ENCODE peak calls at places on chromosomes 7 and 10, in six cellular contexts. Q, K, T, H, M and N are unnamed samples. For H3K4me1, the result is how much of the 10 kb centered on the place peaks cover.

GRCh38 chr10:519055-519715 is 170.3 kb downstream of the DIP2C start:
- DNase-seq in Q (no peak), K (peak), T (no peak), H (no peak), M (no peak), N (no peak)

GRCh38 chr7:17900464-17900863 is 39.8 kb downstream of the SNX13 start:
- DNase-seq in Q (no peak), K (no peak), T (no peak), H (no peak), M (no peak), N (no peak)

GRCh38 chr7:6385110-6385792 is 62.5 kb downstream of the DAGLB start:
- DNase-seq in Q (no peak), K (no peak), T (no peak), H (no peak), M (peak), N (no peak)

GRCh38 chr7:74443591-74444365 is 9.9 kb upstream of the GTF2IRD1 start:
- DNase-seq in Q (no peak), K (no peak), T (no peak), H (no peak), M (no peak), N (no peak)

GRCh38 chr7:22920664-22921063 is 93.3 kb downstream of the HYCC1 start:
- DNase-seq in Q (no peak), K (no peak), T (no peak), H (no peak), M (peak), N (no peak)

GRCh38 chr10:19918800-19919199 is 102.6 kb downstream of the PLXDC2 start:
- DNase-seq in Q (no peak), K (no peak), T (no peak), H (no peak), M (no peak), N (no peak)

GRCh38 chr7:24980695-24981543 is 941 bp upstream of the OSBPL3 start:
- DNase-seq in Q (peak), K (peak), T (peak), H (peak), M (peak), N (no peak)

GRCh38 chr10:35340975-35341374 is 4.7 kb downstream of the CCNY start:
- DNase-seq in Q (no peak), K (no peak), T (no peak), H (no peak), M (no peak), N (no peak)

GRCh38 chr10:7258948-7259523 is 151.8 kb downstream of the SFMBT2 start:
- DNase-seq in Q (no peak), K (no peak), T (peak), H (no peak), M (no peak), N (no peak)

GRCh38 chr7:10181996-10182395 is 791.7 kb upstream of the PHF14 start:
- DNase-seq in Q (no peak), K (no peak), T (no peak), H (no peak), M (no peak), N (no peak)

GRCh38 chr10:12984165-12984747 is 17.3 kb downstream of the CCDC3 start:
- DNase-seq in Q (no peak), K (no peak), T (no peak), H (no peak), M (no peak), N (no peak)

GRCh38 chr10:122487231-122487765 is 25.9 kb downstream of the HTRA1 start:
- DNase-seq in Q (no peak), K (no peak), T (peak), H (no peak), M (no peak), N (no peak)

GRCh38 chr10:17787087-17787942 is 21.8 kb upstream of the MRC1 start:
- DNase-seq in Q (no peak), K (no peak), T (no peak), H (no peak), M (peak), N (no peak)

GRCh38 chr10:15211464-15211979 is 43.0 kb upstream of the NMT2 start:
- DNase-seq in Q (no peak), K (no peak), T (no peak), H (no peak), M (no peak), N (no peak)

GRCh38 chr7:15439853-15440252 is 122.0 kb downstream of the AGMO start:
- DNase-seq in Q (no peak), K (no peak), T (no peak), H (no peak), M (no peak), N (no peak)

GRCh38 chr7:142626420-142627035 is 122.7 kb upstream of the PRSS1 start:
- DNase-seq in Q (peak), K (no peak), T (peak), H (peak), M (peak), N (peak)

GRCh38 chr7:110987130-110987693 is 103.7 kb upstream of the LRRN3 start:
- DNase-seq in Q (no peak), K (no peak), T (no peak), H (no peak), M (no peak), N (no peak)

GRCh38 chr10:72808001-72808400 is 85.5 kb upstream of the OIT3 start:
- DNase-seq in Q (no peak), K (no peak), T (no peak), H (no peak), M (no peak), N (no peak)

GRCh38 chr10:18527692-18528091 is 123.7 kb downstream of the NSUN6 start:
- DNase-seq in Q (no peak), K (no peak), T (no peak), H (no peak), M (no peak), N (no peak)

DNA sequence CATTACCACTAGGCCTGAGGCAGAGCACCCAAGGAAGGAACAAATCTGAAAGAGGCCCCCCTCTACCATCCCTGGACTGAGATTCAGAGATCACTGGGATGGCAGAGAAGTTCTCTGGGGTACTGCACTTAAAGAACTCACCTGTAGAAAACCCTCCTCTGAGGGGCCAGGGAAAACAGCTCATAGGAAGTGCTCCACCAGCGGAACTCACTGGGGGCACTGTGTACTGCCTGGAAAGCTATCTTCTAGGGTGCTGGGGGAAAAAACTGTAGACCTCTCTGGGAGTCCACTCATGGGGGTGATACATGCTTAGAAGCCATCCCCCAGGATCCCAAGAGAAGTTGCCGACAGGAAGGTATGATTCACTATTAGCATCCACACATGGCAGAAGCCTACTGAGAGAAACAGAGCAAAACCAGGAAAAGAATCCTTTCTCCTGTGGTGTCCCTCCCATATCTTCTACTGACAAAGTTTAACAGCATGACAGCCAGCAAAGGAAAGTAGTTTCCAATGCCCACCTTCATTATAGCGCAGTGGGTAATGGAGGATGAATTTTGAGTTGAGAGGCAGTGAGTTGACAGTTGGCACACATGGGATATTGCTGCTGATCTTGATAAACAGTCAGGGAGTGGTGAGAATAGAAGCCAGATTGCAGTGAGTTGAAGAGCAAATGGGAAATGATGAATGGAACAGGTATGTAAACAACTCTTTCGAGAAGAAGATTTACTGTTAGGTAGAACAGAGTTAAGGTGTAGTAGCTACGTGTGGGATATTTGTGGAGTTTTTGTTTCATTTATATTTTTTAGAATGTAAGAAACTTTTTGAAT is 20.9 kb downstream of the ANKIB1 start:
- DNase-seq in Q (no peak), K (no peak), T (no peak), H (no peak), M (no peak), N (no peak)
- TF ChIP-seq POLR2A in Q (no peak), K (no peak), T (no peak), H (no peak), M (no peak), N (no peak)

DNA sequence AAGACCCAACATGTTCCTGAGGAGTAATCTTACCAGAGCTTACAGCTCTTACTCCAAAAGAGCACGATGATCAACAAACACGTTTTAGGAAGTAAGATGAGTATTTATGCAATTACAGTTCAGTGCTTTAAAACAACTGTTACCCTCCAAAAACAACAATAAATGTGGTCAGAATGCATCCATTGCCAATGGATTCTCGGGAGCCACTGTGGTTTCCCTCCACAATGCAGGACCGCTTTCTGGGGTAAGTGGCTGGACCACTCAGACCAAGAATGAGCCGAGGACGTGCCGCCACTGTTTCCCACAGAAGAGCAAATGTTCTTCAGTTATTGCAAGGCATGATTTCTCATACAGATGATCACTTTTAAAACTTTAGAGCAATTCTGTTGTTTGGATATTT is 232.3 kb upstream of the MKLN1 start:
- DNase-seq in Q (no peak), K (no peak), T (no peak), H (no peak), M (no peak), N (no peak)
- H3K4me1 ChIP-seq in Q (half or more), K (under half), T (half or more), H (under half), M (under half), N (half or more)

DNA sequence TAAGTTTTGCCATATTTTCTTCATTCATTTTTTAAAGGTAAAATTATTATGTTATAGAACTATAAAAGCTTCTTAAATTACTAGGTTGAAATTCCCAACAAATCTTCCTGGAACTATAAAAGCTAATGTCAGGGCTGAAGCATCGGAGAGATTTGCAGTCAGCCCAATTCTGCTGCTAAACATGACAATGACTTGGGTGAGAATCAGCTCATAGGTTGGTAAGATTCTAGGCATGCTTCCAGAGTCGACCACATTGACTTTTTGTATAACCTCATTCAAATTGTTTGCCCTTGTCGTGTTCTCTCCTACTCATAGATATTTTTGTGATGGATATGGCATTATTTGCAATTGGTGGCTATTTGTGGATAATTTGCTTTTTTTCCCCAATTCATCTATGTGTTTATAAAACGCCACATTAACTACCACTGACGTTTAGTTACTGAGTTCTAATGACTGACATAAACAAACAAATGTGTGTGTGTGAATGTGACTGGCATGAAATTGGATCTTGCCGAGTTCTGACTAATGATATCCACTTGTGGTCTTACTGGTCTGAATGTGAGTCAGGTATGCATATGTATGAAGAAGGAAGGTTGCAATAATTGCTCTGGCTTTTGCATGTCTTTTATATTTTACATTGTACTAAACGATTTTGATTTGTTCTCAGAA is 579.8 kb downstream of the PARD3 start:
- DNase-seq in Q (no peak), K (no peak), T (no peak), H (no peak), M (no peak), N (no peak)
- TF ChIP-seq POLR2A in Q (no peak), K (no peak), T (no peak), H (no peak), M (no peak), N (no peak)

DNA sequence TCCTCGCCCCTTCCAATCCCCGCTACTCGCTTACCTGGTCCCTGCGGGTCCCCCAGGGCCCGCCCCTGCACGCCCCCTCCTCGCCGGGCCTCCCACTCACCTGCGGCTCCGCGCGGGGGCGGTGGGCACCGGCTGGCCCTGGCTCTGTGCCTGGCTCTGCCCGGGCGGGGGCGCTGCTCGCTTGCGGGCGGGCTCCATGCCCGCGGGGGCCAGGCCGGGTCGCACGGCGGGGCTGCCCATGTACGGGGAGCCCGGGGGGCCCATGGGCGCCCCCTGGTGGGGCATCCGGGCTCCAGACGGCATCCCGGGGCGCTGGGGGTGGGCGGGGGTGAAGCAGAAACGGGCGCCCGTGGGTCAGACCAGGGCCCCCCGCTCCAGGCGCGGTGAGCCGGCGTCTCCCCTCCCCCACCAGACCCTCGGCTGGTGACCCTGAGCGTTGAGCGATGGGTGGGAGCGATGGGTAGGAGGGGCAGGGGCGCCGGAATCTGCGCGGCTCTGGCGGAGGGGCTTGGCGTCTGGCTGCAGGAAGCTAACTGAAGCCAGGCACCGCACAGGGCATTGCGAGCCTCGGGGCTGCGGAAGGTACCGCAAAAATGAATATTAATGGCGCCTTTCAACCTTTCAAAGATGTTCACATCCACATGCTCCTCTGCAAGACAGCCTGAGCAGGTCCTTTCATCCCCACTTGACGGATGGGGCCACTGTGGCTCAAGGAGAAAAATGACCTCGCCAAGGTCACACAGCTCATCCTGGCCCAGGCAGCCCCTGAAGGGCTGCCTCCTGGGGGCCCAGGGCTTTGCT is 2.9 kb downstream of the SMARCD3 start:
- DNase-seq in Q (peak), K (peak), T (peak), H (no peak), M (no peak), N (no peak)
- H3K4me1 ChIP-seq in Q (half or more), K (under half), T (half or more), H (under half), M (half or more), N (half or more)

DNA sequence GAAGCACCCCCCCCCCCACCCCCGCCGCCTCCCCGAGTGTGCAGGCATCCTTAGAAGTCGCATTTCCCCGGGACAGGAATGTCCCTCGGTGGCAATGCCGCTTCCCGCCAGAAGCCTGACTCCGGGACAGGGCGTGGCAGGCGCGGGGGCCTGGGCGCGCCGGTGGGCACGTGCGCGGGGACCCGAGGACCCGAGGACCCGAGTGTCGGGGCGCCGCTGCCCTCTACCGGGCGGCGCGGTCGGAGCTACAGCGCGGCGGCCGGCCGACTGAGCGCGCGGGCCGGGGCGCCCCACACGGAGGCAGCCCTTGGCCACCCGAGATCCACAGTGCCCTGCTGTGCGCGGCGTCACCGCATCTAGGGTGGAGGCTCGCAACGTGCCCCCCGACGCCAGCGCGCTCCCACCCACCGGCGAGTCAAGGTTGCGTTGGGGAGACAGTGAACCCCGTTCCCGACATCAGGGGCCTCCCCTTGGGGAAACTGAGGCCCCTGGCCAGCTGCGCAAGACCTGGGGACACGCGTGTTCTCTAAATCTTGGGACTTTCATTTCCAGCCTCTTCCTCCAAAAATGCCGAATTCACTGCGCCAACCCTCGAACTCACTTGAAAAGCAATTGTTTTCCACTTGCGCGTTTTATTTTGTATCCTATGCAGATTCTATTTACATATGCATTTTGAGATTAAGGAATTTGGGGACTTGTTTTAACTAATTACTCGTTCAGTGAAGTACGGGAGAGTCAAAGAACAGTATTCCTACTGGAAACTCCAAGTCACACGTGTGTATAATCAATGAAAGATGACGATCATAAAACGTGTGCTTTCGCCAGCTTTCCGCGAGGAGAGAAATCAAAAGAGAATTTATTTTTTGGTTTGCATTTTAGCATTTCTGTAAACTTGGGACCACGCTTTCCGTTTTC is 3.1 kb upstream of the CUX1 start:
- DNase-seq in Q (peak), K (peak), T (peak), H (peak), M (peak), N (no peak)
- TF ChIP-seq POLR2A in Q (no peak), K (peak), T (no peak), H (peak), M (peak), N (no peak)

GRCh38 chr7:117811696-117812095 is 61.5 kb downstream of the CTTNBP2 start:
- DNase-seq in Q (no peak), K (no peak), T (no peak), H (no peak), M (no peak), N (no peak)

GRCh38 chr7:117808273-117808868 is 64.9 kb downstream of the CTTNBP2 start:
- DNase-seq in Q (peak), K (peak), T (no peak), H (peak), M (no peak), N (no peak)

GRCh38 chr7:117808910-117809705 is 64.1 kb downstream of the CTTNBP2 start:
- DNase-seq in Q (no peak), K (no peak), T (no peak), H (no peak), M (no peak), N (no peak)

GRCh38 chr7:117810642-117811512 is 62.4 kb downstream of the CTTNBP2 start:
- DNase-seq in Q (no peak), K (no peak), T (no peak), H (no peak), M (no peak), N (no peak)

DNA sequence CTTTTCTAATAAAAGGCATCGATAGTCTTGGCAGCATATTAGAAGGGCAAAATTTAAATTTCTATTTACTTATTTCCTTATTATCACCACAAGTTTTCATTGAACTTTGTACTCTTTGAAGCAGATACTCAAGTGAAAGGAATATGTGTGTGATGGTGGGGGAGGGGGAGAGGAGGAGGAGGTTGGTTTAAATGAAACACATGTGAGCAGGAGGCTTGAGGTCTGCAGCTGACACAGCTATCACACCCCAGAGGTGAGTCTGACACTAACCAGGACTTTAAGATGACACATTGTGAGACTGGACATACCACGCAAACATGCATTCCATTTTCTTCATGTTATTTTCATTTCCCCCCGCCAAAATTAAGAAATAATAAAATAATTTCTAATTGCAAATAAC is 63.3 kb downstream of the CTTNBP2 start:
- DNase-seq in Q (no peak), K (no peak), T (no peak), H (no peak), M (no peak), N (no peak)
- H3K4me1 ChIP-seq in Q (under half), K (under half), T (under half), H (under half), M (under half), N (under half)

GRCh38 chr7:75739796-75740672 is 1.3 kb upstream of the HIP1 start:
- DNase-seq in Q (no peak), K (peak), T (no peak), H (no peak), M (no peak), N (no peak)
- TF ChIP-seq POLR2A in Q (no peak), K (no peak), T (peak), H (no peak), M (no peak), N (no peak)